ENCODE peak calls at places on chromosomes 1 and 21, in ten cellular contexts. U, Y, N, I, Q, A, G, T, Z and O are unnamed samples.

GRCh38 chr1:53343831-53344668 is 16.2 kb upstream of the LRP8 start:
- DNase-seq in U (peak), Y (no peak), N (no peak), I (no peak), Q (no peak), A (no peak), G (peak), T (no peak), Z (no peak), O (no peak)

GRCh38 chr1:209862598-209863498 is 35.1 kb downstream of the UTP25 start:
- DNase-seq in U (no peak), Y (no peak), N (no peak), I (no peak), Q (no peak), A (no peak), G (peak), T (no peak), Z (no peak), O (no peak)

GRCh38 chr1:204650911-204651570 is 34.5 kb downstream of the LRRN2 start:
- DNase-seq in U (no peak), Y (no peak), N (no peak), I (no peak), Q (no peak), A (no peak), G (no peak), T (no peak), Z (no peak), O (no peak)

GRCh38 chr1:178388398-178389161 is 108.2 kb downstream of the CLEC20A start:
- DNase-seq in U (peak), Y (no peak), N (peak), I (no peak), Q (no peak), A (no peak), G (no peak), T (peak), Z (no peak), O (no peak)

GRCh38 chr21:36424592-36424991 is 39.4 kb downstream of the CHAF1B start:
- DNase-seq in U (no peak), Y (no peak), N (no peak), I (no peak), Q (no peak), A (no peak), G (no peak), T (no peak), Z (no peak), O (no peak)

GRCh38 chr1:11764519-11764918 is 2.5 kb downstream of the C1orf167 start:
- DNase-seq in U (no peak), Y (no peak), N (no peak), I (no peak), Q (no peak), A (no peak), G (no peak), T (no peak), Z (no peak), O (no peak)

GRCh38 chr1:243748706-243749283 is 101.2 kb downstream of the AKT3 start:
- DNase-seq in U (peak), Y (peak), N (peak), I (peak), Q (peak), A (no peak), G (peak), T (peak), Z (no peak), O (peak)

GRCh38 chr1:245735831-245736530 is 581.2 kb downstream of the KIF26B start:
- DNase-seq in U (peak), Y (no peak), N (peak), I (no peak), Q (no peak), A (no peak), G (no peak), T (no peak), Z (no peak), O (no peak)

GRCh38 chr1:9621032-9621431 is 30.5 kb upstream of the PIK3CD start:
- DNase-seq in U (no peak), Y (no peak), N (no peak), I (no peak), Q (no peak), A (no peak), G (no peak), T (no peak), Z (no peak), O (no peak)

GRCh38 chr1:169595764-169596711 is 9.8 kb upstream of the F5 start:
- DNase-seq in U (peak), Y (no peak), N (no peak), I (no peak), Q (peak), A (no peak), G (peak), T (no peak), Z (peak), O (no peak)

GRCh38 chr1:243270097-243270864 is 14.4 kb downstream of the SDCCAG8 start:
- DNase-seq in U (no peak), Y (no peak), N (no peak), I (no peak), Q (no peak), A (no peak), G (no peak), T (no peak), Z (no peak), O (no peak)

GRCh38 chr1:221308534-221309511 is 429.6 kb downstream of the HLX start:
- DNase-seq in U (no peak), Y (no peak), N (no peak), I (no peak), Q (no peak), A (no peak), G (no peak), T (peak), Z (no peak), O (no peak)

GRCh38 chr1:90135306-90135705 is 140.4 kb downstream of the ZNF326 start:
- DNase-seq in U (no peak), Y (no peak), N (no peak), I (no peak), Q (no peak), A (no peak), G (no peak), T (no peak), Z (no peak), O (no peak)

GRCh38 chr1:2300004-2300771 is 72.1 kb downstream of the SKI start:
- DNase-seq in U (no peak), Y (no peak), N (no peak), I (no peak), Q (no peak), A (no peak), G (no peak), T (no peak), Z (peak), O (no peak)

GRCh38 chr21:45352621-45353125 is 52.3 kb upstream of the COL18A1 start:
- DNase-seq in U (no peak), Y (no peak), N (no peak), I (no peak), Q (no peak), A (no peak), G (no peak), T (no peak), Z (no peak), O (no peak)

GRCh38 chr1:85328713-85329376 is 52.4 kb upstream of the BCL10 start:
- DNase-seq in U (peak), Y (no peak), N (peak), I (no peak), Q (no peak), A (no peak), G (peak), T (no peak), Z (no peak), O (no peak)

GRCh38 chr1:67515324-67516080 is 85.3 kb upstream of the SERBP1 start:
- DNase-seq in U (no peak), Y (no peak), N (no peak), I (no peak), Q (no peak), A (no peak), G (peak), T (no peak), Z (no peak), O (no peak)